ENCODE peak calls at places on chromosomes 1 and 21, in four cellular contexts. J is IMR-90, Y is H9, B is mesendoderm. Z is an unnamed sample.

GRCh38 chr1:191578281-191578680 is 580.0 kb upstream of the RGS18 start:
- DNase-seq in J (no peak), Y (no peak), B (no peak), Z (no peak)

GRCh38 chr1:185775505-185775904 is 41.3 kb downstream of the HMCN1 start:
- DNase-seq in J (no peak), Y (no peak), B (no peak), Z (no peak)

GRCh38 chr1:245180496-245180895 is 25.7 kb downstream of the KIF26B start:
- DNase-seq in J (no peak), Y (no peak), B (no peak), Z (no peak)

GRCh38 chr1:231674575-231674974 is 48.0 kb downstream of the DISC1 start:
- DNase-seq in J (no peak), Y (no peak), B (no peak), Z (no peak)

GRCh38 chr1:75672528-75673393 is 51.7 kb upstream of the ACADM start:
- DNase-seq in J (peak; percentile 83), Y (peak; percentile 86), B (peak; percentile 91), Z (peak; percentile 58)

GRCh38 chr1:248047008-248047407 is 372 bp downstream of the OR2L3 start:
- DNase-seq in J (no peak), Y (no peak), B (no peak), Z (no peak)

GRCh38 chr1:184187097-184187496 is 135.6 kb downstream of the TSEN15 start:
- DNase-seq in J (no peak), Y (no peak), B (no peak), Z (no peak)

GRCh38 chr1:26102046-26102925 is 9.3 kb upstream of the PDIK1L start:
- DNase-seq in J (peak; percentile 47), Y (no peak), B (no peak), Z (no peak)

GRCh38 chr1:163308811-163309210 is 12.9 kb upstream of the NUF2 start:
- DNase-seq in J (peak; percentile 72), Y (no peak), B (no peak), Z (no peak)

GRCh38 chr1:44546403-44547053 is 127.8 kb downstream of the TMEM53 start:
- DNase-seq in J (no peak), Y (peak; percentile 53), B (no peak), Z (no peak)

GRCh38 chr21:32806810-32807386 is 35.3 kb upstream of the PAXBP1 start:
- DNase-seq in J (peak; percentile 40), Y (no peak), B (no peak), Z (no peak)

GRCh38 chr1:33661791-33662190 is 189.3 kb downstream of the ZSCAN20 start:
- DNase-seq in J (no peak), Y (no peak), B (no peak), Z (no peak)

GRCh38 chr1:111441573-111442192 is 7.4 kb downstream of the WDR77 start:
- DNase-seq in J (peak; percentile 25), Y (peak; percentile 76), B (peak; percentile 76), Z (peak; percentile 78)

GRCh38 chr1:182181167-182181572 is 119.7 kb upstream of the ZNF648 start:
- DNase-seq in J (no peak), Y (no peak), B (no peak), Z (no peak)

GRCh38 chr1:185291159-185291558 is 25.9 kb downstream of the IVNS1ABP start:
- DNase-seq in J (no peak), Y (no peak), B (no peak), Z (no peak)

GRCh38 chr1:11568687-11569086 is 85.5 kb downstream of the FBXO2 start:
- DNase-seq in J (no peak), Y (no peak), B (no peak), Z (no peak)

GRCh38 chr1:24411963-24412362 is 1.6 kb downstream of the STPG1 start:
- DNase-seq in J (peak; percentile 25), Y (no peak), B (no peak), Z (no peak)

DNA sequence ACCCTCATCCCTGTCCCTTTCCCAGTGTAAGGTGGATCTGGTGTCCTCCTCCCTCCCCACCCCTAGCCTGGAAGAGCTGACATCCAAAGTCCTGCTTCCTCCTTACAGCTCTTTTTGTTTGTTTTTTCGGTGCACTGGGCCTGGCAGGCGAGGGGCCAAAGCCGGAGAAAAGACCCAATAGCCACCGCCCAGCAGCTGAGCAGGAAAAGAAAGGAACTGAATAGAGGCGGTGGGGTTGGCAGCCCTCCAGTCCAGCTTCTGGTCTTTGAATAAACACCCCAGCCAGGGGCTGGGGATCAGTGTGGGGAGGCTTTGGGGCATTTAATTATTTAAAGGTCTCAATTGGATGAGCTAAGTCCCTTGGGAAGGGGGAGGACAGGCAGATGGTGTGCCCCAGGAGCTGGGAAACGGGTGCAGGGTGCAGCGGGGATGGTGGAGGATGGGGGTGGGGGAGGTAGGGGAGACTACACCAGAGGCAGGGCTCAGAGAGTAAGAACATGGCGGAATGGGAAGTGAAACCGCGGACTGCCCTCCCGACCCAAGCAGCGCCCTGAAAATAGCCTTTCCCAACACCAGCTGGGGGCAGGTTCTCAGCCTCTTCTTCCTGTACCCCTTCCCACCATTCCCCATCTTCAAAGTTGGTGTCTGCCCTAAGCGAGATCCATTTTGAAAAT is 20.2 kb downstream of the BTG2 start:
- DNase-seq in J (no peak), Y (no peak), B (no peak), Z (no peak)
- H3K4me1 ChIP-seq in J (peaks cover 10% of the 10 kb centered on the region), Y (peaks cover 5% of the 10 kb centered on the region), B (peaks cover 5% of the 10 kb centered on the region), Z (peaks cover 27% of the 10 kb centered on the region)

DNA sequence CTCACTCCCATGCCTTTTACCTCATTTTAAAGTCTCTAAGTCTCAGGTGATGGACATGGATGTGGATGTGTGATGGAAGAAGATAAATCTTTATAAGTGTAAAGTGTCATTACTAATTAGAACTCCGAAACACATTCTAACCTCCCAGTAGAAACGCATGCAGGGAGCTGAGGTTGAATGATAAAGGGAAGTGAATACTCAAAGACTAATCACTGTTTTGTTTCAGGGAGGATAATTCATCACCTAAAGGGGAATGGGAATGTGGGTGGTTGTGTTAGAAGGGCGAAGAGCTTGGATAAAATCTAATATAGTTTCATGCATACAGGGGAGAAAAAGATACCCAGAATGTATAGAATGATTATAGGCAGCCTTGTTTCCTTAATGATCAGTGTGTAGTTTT is 12.5 kb downstream of the NCAM2 start:
- DNase-seq in J (no peak), Y (no peak), B (no peak), Z (no peak)
- H4K5ac ChIP-seq in J (no peak overlapping the region), Y (no peak overlapping the region), B (no peak overlapping the region), Z (no peak overlapping the region)

GRCh38 chr1:193111641-193112090 is 6.5 kb upstream of the GLRX2 start:
- DNase-seq in J (peak; percentile 87), Y (no peak), B (peak; percentile 80), Z (no peak)

GRCh38 chr1:193115629-193116227 is 6.1 kb upstream of the CDC73 start:
- DNase-seq in J (peak; percentile 100), Y (no peak), B (peak; percentile 87), Z (no peak)

GRCh38 chr1:193113258-193113991 is 8.2 kb upstream of the GLRX2 start:
- DNase-seq in J (no peak), Y (peak; percentile 61), B (peak; percentile 98), Z (no peak)

GRCh38 chr1:193114485-193115095 is 7.2 kb upstream of the CDC73 start:
- DNase-seq in J (no peak), Y (no peak), B (no peak), Z (no peak)

GRCh38 chr1:193113992-193114332 is 7.9 kb upstream of the CDC73 start:
- DNase-seq in J (no peak), Y (no peak), B (no peak), Z (no peak)
- H3K4me1 ChIP-seq in J (peaks cover 11% of the 10 kb centered on the region), Y (peaks cover 7% of the 10 kb centered on the region), B (peaks cover 3% of the 10 kb centered on the region), Z (peaks cover 6% of the 10 kb centered on the region)

DNA sequence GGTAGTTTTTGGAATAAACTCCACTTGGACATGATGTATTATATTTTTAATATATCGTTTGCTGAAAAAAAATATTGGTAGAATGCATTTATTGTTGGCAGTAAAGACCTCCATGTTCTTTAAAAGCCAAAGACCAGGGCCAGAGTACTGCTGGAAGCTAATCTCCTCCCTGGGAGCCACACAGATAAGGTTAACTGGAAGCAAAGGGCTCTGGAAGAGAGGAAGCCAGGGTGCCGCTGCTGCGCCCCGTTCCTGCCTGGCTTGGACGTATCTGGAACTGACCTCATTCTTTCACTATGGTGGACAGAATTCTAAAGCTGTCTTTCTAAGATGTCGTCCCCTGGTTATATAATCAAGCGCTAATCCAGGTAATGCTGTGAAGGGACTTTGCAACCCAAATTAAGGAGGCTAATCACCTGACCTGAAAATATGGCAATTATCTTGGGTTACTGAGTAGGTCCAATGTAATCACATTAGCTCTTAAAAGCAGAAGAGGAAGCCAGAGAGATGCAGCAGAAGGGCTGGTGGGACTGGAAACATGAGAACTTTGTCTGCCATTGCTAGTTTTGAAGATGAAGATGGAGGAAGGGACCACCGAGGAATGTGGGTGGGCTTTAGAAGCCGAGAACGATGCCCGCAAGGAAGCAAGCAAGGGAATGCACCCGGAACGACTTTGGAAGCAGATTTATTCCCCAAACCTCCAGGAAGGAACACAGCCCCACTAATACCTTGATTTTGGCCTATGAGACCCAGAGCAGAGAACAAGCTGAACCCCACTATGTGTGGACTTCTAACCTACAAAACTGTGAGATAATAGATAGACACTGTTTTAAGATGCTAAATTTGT is 167.7 kb upstream of the KCNJ15 start:
- DNase-seq in J (no peak), Y (no peak), B (peak; percentile 6), Z (no peak)
- H4K5ac ChIP-seq in J (no peak overlapping the region), Y (no peak overlapping the region), B (no peak overlapping the region), Z (no peak overlapping the region)

DNA sequence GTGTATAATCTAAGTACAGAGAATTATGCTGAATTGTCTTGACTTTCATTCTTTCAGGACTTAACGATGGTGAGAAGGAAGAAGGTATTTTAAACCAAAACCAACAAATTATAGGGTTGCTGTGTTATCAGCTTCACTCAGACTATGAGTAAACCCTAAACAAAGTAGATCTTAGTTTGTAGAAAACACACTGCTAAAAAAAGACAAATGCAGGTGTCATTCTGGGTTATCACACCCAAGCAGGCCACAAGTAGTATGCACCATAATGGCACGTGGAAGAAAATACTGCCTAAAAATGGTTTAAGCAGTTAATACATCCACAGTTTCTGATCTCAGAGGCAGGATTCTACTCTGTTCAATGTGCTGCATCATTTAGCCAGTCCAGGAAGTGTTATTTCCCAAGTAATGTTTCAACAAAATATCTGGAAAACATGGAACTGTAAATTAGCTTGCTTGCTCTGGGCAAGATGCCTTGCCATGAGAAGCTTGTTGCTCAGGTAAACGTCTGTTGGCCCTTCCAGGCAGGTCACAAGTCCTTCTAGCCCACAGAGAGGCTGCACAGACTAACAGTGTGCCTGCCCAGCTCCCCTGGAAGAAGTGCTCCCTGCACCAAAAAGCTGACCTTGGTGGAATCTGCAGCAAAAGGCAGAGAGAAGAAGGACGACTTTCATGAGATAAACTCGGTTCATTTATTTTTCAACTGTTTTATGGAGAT is 4.1 kb downstream of the DIPK1A start:
- DNase-seq in J (no peak), Y (no peak), B (no peak), Z (no peak)
- H3K4me1 ChIP-seq in J (no peaks in the 10 kb centered on the region), Y (no peaks in the 10 kb centered on the region), B (no peaks in the 10 kb centered on the region), Z (no peaks in the 10 kb centered on the region)

GRCh38 chr1:64693406-64693805 is 51.5 kb upstream of the RAVER2 start:
- DNase-seq in J (no peak), Y (no peak), B (no peak), Z (no peak)
- H4K5ac ChIP-seq in J (no peak overlapping the region), Y (no peak overlapping the region), B (no peak overlapping the region), Z (no peak overlapping the region)

GRCh38 chr1:112707217-112708001 is 482 bp upstream of the RHOC start:
- DNase-seq in J (peak; percentile 85), Y (peak; percentile 94), B (peak; percentile 97), Z (peak; percentile 94)
- H3K4me1 ChIP-seq in J (peaks cover 13% of the 10 kb centered on the region), Y (peaks cover 13% of the 10 kb centered on the region), B (peaks cover 17% of the 10 kb centered on the region), Z (peaks cover 37% of the 10 kb centered on the region)

GRCh38 chr1:179856286-179856685 is 21.3 kb downstream of the TOR1AIP2 start:
- DNase-seq in J (no peak), Y (no peak), B (no peak), Z (no peak)
- H4K5ac ChIP-seq in J (no peak overlapping the region), Y (no peak overlapping the region), B (no peak overlapping the region), Z (no peak overlapping the region)

GRCh38 chr1:36151845-36152203 is 2.5 kb upstream of the TRAPPC3 start:
- DNase-seq in J (no peak), Y (no peak), B (no peak), Z (no peak)
- H3K4me1 ChIP-seq in J (peaks cover 22% of the 10 kb centered on the region), Y (no peaks in the 10 kb centered on the region), B (peaks cover 14% of the 10 kb centered on the region), Z (peaks cover 19% of the 10 kb centered on the region)

GRCh38 chr1:58622571-58622970 is 45.5 kb upstream of the TACSTD2 start:
- DNase-seq in J (no peak), Y (no peak), B (no peak), Z (no peak)
- H4K5ac ChIP-seq in J (no peak overlapping the region), Y (no peak overlapping the region), B (no peak overlapping the region), Z (no peak overlapping the region)

Z was measured in H1.